ENCODE peak calls at places on chromosomes 11 and 22, in six cellular contexts. J, V, Q, O, W and C are unnamed samples.
A peak's percentile ranks its signal among the peaks of the same experiment; 100 is the strongest.

GRCh38 chr22:46063861-46064235 is 86.5 kb upstream of the PPARA start:
- DNase-seq in J (no peak), O (peak; percentile 73), Q (no peak), V (no peak), W (no peak), C (no peak)

GRCh38 chr11:25711008-25711407 is 620.9 kb upstream of the ANO3 start:
- DNase-seq in Q (no peak), V (no peak), O (no peak), J (no peak), W (no peak), C (no peak)

GRCh38 chr22:35842954-35843353 is 125.3 kb downstream of the APOL5 start:
- DNase-seq in V (peak; percentile 28), J (no peak), Q (no peak), W (no peak), O (peak; percentile 55), C (no peak)

GRCh38 chr11:112321521-112322172 is 61.0 kb upstream of the PLET1 start:
- DNase-seq in W (no peak), O (peak; percentile 86), J (peak; percentile 73), V (no peak), Q (peak; percentile 17), C (peak; percentile 72)

GRCh38 chr11:10117709-10118341 is 176.2 kb downstream of the SBF2 start:
- DNase-seq in O (no peak), V (no peak), Q (no peak), W (no peak), J (no peak), C (no peak)

GRCh38 chr22:24177045-24177444 is 4.2 kb upstream of the SUSD2 start:
- DNase-seq in J (no peak), Q (no peak), W (no peak), V (no peak), O (no peak), C (no peak)

GRCh38 chr11:47916361-47916841 is 64.0 kb upstream of the PTPRJ start:
- DNase-seq in Q (no peak), W (no peak), O (peak; percentile 84), J (no peak), V (no peak), C (no peak)

GRCh38 chr11:125348704-125349635 is 147.1 kb downstream of the FEZ1 start:
- DNase-seq in O (peak; percentile 62), J (no peak), W (peak; percentile 40), V (peak; percentile 95), Q (no peak), C (no peak)

GRCh38 chr11:33949201-33949913 is 57.5 kb upstream of the LMO2 start:
- DNase-seq in Q (no peak), J (no peak), V (no peak), W (no peak), O (no peak), C (no peak)

GRCh38 chr11:59802639-59803176 is 7.9 kb downstream of the MRPL16 start:
- DNase-seq in W (peak; percentile 72), O (no peak), Q (no peak), V (peak; percentile 14), J (peak; percentile 49), C (no peak)

GRCh38 chr11:67398661-67399563 is 2.7 kb downstream of the PPP1CA start:
- DNase-seq in V (no peak), Q (no peak), W (no peak), J (no peak), O (no peak), C (no peak)

GRCh38 chr11:62392944-62393628 is 25.7 kb upstream of the SCGB1A1 start:
- DNase-seq in V (no peak), J (no peak), O (no peak), Q (no peak), W (peak; percentile 29), C (no peak)

GRCh38 chr11:2398664-2399355 is 1.7 kb upstream of the TSSC4 start:
- DNase-seq in J (no peak), W (no peak), O (no peak), V (no peak), Q (no peak), C (no peak)

GRCh38 chr22:39718206-39718605 is 147.7 kb downstream of the CACNA1I start:
- DNase-seq in Q (no peak), O (no peak), V (no peak), J (no peak), W (no peak), C (no peak)

GRCh38 chr11:111521132-111521531 is 6.6 kb downstream of the HOATZ start:
- DNase-seq in J (no peak), Q (no peak), V (no peak), W (no peak), O (no peak), C (no peak)

GRCh38 chr11:93512073-93512475 is 31.1 kb downstream of the SMCO4 start:
- DNase-seq in Q (no peak), V (no peak), O (no peak), W (no peak), J (no peak), C (no peak)

GRCh38 chr11:46856605-46857339 is 10.7 kb upstream of the CKAP5 start:
- DNase-seq in J (no peak), Q (no peak), W (no peak), V (no peak), O (no peak), C (no peak)

GRCh38 chr11:79232346-79232745 is 208.5 kb downstream of the TENM4 start:
- DNase-seq in V (no peak), Q (no peak), O (no peak), J (no peak), W (no peak), C (no peak)

GRCh38 chr22:35697142-35697541 is 20.5 kb upstream of the APOL5 start:
- DNase-seq in W (no peak), V (no peak), O (no peak), J (no peak), Q (no peak), C (no peak)

GRCh38 chr11:125376856-125377255 is 119.2 kb downstream of the FEZ1 start:
- DNase-seq in J (no peak), Q (no peak), V (no peak), W (no peak), O (no peak), C (no peak)

GRCh38 chr11:45246241-45246640 is 39.9 kb downstream of the SYT13 start:
- DNase-seq in V (no peak), J (no peak), Q (no peak), W (no peak), O (no peak), C (no peak)
- TF ChIP-seq CTCF in V (no peak), J (no peak), Q (no peak), W (no peak), O (no peak), C (no peak)

GRCh38 chr11:29022676-29023075 is 914.5 kb downstream of the METTL15 start:
- DNase-seq in J (no peak), W (no peak), Q (no peak), O (no peak), V (no peak), C (no peak)

GRCh38 chr11:29017941-29018340 is 909.8 kb downstream of the METTL15 start:
- DNase-seq in O (no peak), Q (no peak), J (no peak), V (no peak), W (no peak), C (no peak)

GRCh38 chr11:29024386-29024785 is 916.2 kb downstream of the METTL15 start:
- DNase-seq in O (no peak), J (no peak), Q (no peak), V (no peak), W (no peak), C (no peak)

GRCh38 chr11:29018631-29019030 is 910.4 kb downstream of the METTL15 start:
- DNase-seq in V (no peak), O (no peak), Q (no peak), W (no peak), J (no peak), C (peak; percentile 56)

GRCh38 chr11:29019960-29020683 is 911.9 kb downstream of the METTL15 start:
- DNase-seq in V (peak; percentile 2), Q (no peak), J (no peak), W (no peak), O (peak; percentile 15), C (no peak)
- TF ChIP-seq CTCF in V (peak; percentile 61), Q (peak; percentile 53), J (no peak), W (no peak), O (peak; percentile 27), C (peak; percentile 47)

GRCh38 chr22:41239443-41240128 is 1.1 kb downstream of the CHADL start:
- DNase-seq in Q (no peak), W (no peak), V (no peak), J (no peak), O (no peak), C (no peak)

GRCh38 chr22:41238570-41239442 is 1.9 kb downstream of the CHADL start:
- DNase-seq in J (no peak), Q (no peak), O (no peak), W (no peak), V (no peak), C (no peak)

GRCh38 chr22:41237036-41237706 is 3.6 kb downstream of the CHADL start:
- DNase-seq in W (no peak), Q (peak; percentile 85), J (no peak), O (no peak), V (no peak), C (no peak)

GRCh38 chr22:41240377-41241132 is at the start of gene CHADL:
- DNase-seq in O (peak; percentile 34), W (no peak), Q (no peak), V (peak; percentile 56), J (no peak), C (no peak)

GRCh38 chr22:41237707-41238569 is 2.8 kb downstream of the CHADL start:
- DNase-seq in V (peak; percentile 30), Q (no peak), O (peak; percentile 88), W (peak; percentile 90), J (peak; percentile 51), C (no peak)
- TF ChIP-seq CTCF in V (peak; percentile 63), Q (peak; percentile 76), O (peak; percentile 80), W (peak; percentile 77), J (no peak), C (peak; percentile 47)

GRCh38 chr22:43743131-43743530 is 69.0 kb downstream of the EFCAB6 start:
- DNase-seq in W (no peak), J (no peak), Q (peak; percentile 31), V (no peak), O (no peak), C (no peak)
- TF ChIP-seq CTCF in W (no peak), J (no peak), Q (peak; percentile 83), V (no peak), O (no peak), C (no peak)